ENCODE peak calls at places on chromosomes 5 and 9, in four cellular contexts. G is endodermal cell, F is heart right ventricle, W is uterus. S is an unnamed sample.
A peak's percentile ranks its signal among the peaks of the same experiment; 100 is the strongest.

GRCh38 chr9:36924071-36924470 is 110.0 kb downstream of the PAX5 start:
- DNase-seq in W (no peak), G (peak; percentile 53), F (no peak), S (no peak)

GRCh38 chr5:131952286-131952857 is 6.9 kb upstream of the MEIKIN start:
- DNase-seq in W (no peak), G (no peak), F (no peak), S (no peak)

GRCh38 chr5:170357853-170358497 is 31.2 kb downstream of the KCNMB1 start:
- DNase-seq in F (peak; percentile 50), G (no peak), W (peak; percentile 53), S (peak; percentile 80)

GRCh38 chr5:963673-964531 is 44.7 kb upstream of the NKD2 start:
- DNase-seq in G (no peak), F (peak; percentile 44), W (no peak), S (peak; percentile 43)

GRCh38 chr9:116476935-116477381 is 210.1 kb upstream of the TRIM32 start:
- DNase-seq in W (peak; percentile 34), G (peak; percentile 55), F (peak; percentile 29), S (no peak)

GRCh38 chr9:15154677-15155076 is 152.3 kb downstream of the TTC39B start:
- DNase-seq in W (no peak), F (no peak), G (no peak), S (no peak)

GRCh38 chr9:122228191-122228905 is 409 bp downstream of the LHX6 start:
- DNase-seq in F (no peak), W (no peak), G (peak; percentile 74), S (no peak)

GRCh38 chr9:123422593-123422992 is 66.6 kb downstream of the CRB2 start:
- DNase-seq in F (no peak), W (no peak), G (peak; percentile 49), S (no peak)

GRCh38 chr9:82890401-82890800 is 172.5 kb downstream of the RASEF start:
- DNase-seq in F (no peak), G (no peak), W (no peak), S (no peak)

GRCh38 chr9:115165233-115165632 is 47.3 kb upstream of the TNC start:
- DNase-seq in W (no peak), F (no peak), G (no peak), S (no peak)

GRCh38 chr9:115167175-115167574 is 49.2 kb upstream of the TNC start:
- DNase-seq in G (no peak), W (no peak), F (no peak), S (no peak)

GRCh38 chr9:115172105-115172504 is 54.1 kb upstream of the TNC start:
- DNase-seq in F (no peak), W (no peak), G (no peak), S (no peak)

GRCh38 chr9:115169003-115169402 is 51.0 kb upstream of the TNC start:
- DNase-seq in F (no peak), G (no peak), W (no peak), S (no peak)

DNA sequence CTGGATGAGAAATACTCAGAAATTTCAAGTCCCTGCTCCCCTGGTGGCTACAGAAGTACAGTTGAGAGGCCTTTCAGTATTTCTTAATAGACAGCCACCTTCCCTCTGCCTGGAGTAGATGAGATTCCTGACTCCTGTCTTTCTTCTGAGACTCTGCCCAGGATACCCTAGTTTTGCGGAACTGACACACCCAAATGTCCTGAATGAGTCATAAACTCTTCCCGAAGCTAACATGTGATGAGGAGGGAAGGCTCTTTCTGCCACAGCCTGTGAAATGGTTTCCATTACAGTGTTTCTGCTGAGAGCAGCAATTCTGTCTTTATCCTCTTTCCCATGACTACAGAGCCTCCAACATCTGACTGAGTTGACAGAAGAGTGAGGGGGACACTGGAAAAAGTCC is 52.7 kb upstream of the TNC start:
- DNase-seq in G (no peak), F (no peak), W (no peak), S (no peak)
- H3K27ac ChIP-seq in G (peak overlapping the region; percentile 8), F (no peak overlapping the region), W (no peak overlapping the region), S (no peak overlapping the region)

DNA sequence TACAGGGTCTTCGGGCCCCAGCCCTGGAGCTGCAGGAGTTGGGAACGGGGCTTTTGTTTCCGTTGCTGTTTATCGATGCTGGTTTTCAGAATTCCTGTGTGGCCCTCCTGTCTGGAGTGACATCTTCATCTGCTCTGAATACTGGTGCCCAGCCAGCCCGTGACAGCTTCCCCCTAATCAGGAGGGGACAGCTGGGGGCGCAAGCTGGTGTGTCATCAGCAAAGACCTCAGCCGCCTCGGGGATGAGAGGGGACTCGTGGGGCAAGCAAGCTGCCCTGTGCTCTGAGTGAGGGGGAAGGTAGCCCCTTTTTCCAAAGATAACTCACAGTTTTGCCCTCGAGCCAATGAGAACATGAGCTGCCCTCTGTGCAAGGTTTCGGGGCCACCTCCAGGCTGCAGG is 110.7 kb downstream of the RXRA start:
- DNase-seq in G (no peak), W (no peak), F (no peak), S (no peak)
- H3K4me1 ChIP-seq in G (no peaks in the 10 kb centered on the region), W (peaks cover 10% of the 10 kb centered on the region), F (peaks cover 90% of the 10 kb centered on the region), S (peaks cover 85% of the 10 kb centered on the region)

GRCh38 chr9:92846662-92847145 is 31.1 kb downstream of the ZNF484 start:
- DNase-seq in W (no peak), F (no peak), G (no peak), S (no peak)
- H3K9me3 ChIP-seq in W (peaks cover 49% of the 10 kb centered on the region), F (peaks cover 95% of the 10 kb centered on the region), G (peaks cover 87% of the 10 kb centered on the region), S (peaks cover 82% of the 10 kb centered on the region)

DNA sequence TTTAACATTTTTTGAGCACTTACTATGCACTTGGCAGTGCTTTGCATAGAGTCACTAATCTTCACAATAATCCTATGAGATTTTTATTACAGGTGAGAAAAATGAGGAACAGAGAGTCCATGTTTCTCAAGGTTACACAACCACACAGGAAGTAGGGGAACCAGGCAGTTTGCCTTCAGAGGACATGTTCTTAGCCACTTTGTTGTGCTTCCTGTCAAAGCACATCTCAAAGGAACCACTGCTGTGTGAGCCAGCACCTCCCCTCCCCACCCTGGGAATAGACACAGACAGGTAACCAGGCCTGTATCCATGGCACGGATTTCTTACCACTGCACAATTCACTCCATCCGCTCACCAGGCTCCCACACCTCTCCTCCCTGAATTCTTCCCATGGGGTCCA is 6.3 kb upstream of the DNAJB5 start:
- DNase-seq in F (no peak), G (no peak), W (no peak), S (no peak)
- H3K27ac ChIP-seq in F (no peak overlapping the region), G (no peak overlapping the region), W (no peak overlapping the region), S (no peak overlapping the region)

S was measured in psoas muscle.